ENCODE peak calls at places on chromosomes 11 and 22, in nine cellular contexts. One of them, this sample, is unnamed.

GRCh38 chr11:93051181-93051580 is 81.7 kb downstream of the MTNR1B start:
- DNase-seq in coronary artery: no peak
- DNase-seq in astrocyte: peak; percentile 35
- DNase-seq in endothelial cell of umbilical vein: no peak
- DNase-seq in hepatocyte: no peak
- DNase-seq in HFF-Myc: no peak
- DNase-seq in choroid plexus epithelial cell: peak; percentile 71
- DNase-seq in AG09309: no peak
- DNase-seq in uterus: no peak
- DNase-seq in this sample: no peak

GRCh38 chr11:112968988-112969714 is 7.9 kb downstream of the NCAM1 start:
- DNase-seq in coronary artery: no peak
- DNase-seq in astrocyte: peak; percentile 77
- DNase-seq in endothelial cell of umbilical vein: no peak
- DNase-seq in hepatocyte: no peak
- DNase-seq in HFF-Myc: no peak
- DNase-seq in choroid plexus epithelial cell: peak; percentile 61
- DNase-seq in AG09309: peak; percentile 2
- DNase-seq in uterus: no peak
- DNase-seq in this sample: no peak

GRCh38 chr22:47199949-47200272 is 437.5 kb downstream of the TBC1D22A start:
- DNase-seq in coronary artery: no peak
- DNase-seq in astrocyte: no peak
- DNase-seq in endothelial cell of umbilical vein: no peak
- DNase-seq in hepatocyte: no peak
- DNase-seq in HFF-Myc: no peak
- DNase-seq in choroid plexus epithelial cell: no peak
- DNase-seq in AG09309: no peak
- DNase-seq in uterus: no peak
- DNase-seq in this sample: no peak

GRCh38 chr22:39454385-39454871 is 2.4 kb upstream of the MGAT3 start:
- DNase-seq in coronary artery: no peak
- DNase-seq in astrocyte: no peak
- DNase-seq in endothelial cell of umbilical vein: no peak
- DNase-seq in hepatocyte: no peak
- DNase-seq in HFF-Myc: no peak
- DNase-seq in choroid plexus epithelial cell: no peak
- DNase-seq in AG09309: no peak
- DNase-seq in uterus: no peak
- DNase-seq in this sample: peak; percentile 38

GRCh38 chr22:27108425-27109114 is 451.2 kb downstream of the MIAT start:
- DNase-seq in coronary artery: peak; percentile 90
- DNase-seq in astrocyte: peak; percentile 45
- DNase-seq in endothelial cell of umbilical vein: peak; percentile 34
- DNase-seq in hepatocyte: peak; percentile 36
- DNase-seq in HFF-Myc: no peak
- DNase-seq in choroid plexus epithelial cell: peak; percentile 69
- DNase-seq in AG09309: no peak
- DNase-seq in uterus: peak; percentile 69
- DNase-seq in this sample: no peak

GRCh38 chr11:59901306-59901705 is 22.7 kb downstream of the OOSP3 start:
- DNase-seq in coronary artery: no peak
- DNase-seq in astrocyte: peak; percentile 22
- DNase-seq in endothelial cell of umbilical vein: peak; percentile 98
- DNase-seq in hepatocyte: peak; percentile 12
- DNase-seq in HFF-Myc: no peak
- DNase-seq in choroid plexus epithelial cell: peak; percentile 73
- DNase-seq in AG09309: no peak
- DNase-seq in uterus: no peak
- DNase-seq in this sample: peak; percentile 49

GRCh38 chr11:2142762-2143202 is 3.6 kb upstream of the IGF2 start:
- DNase-seq in coronary artery: no peak
- DNase-seq in astrocyte: peak; percentile 12
- DNase-seq in endothelial cell of umbilical vein: no peak
- DNase-seq in hepatocyte: no peak
- DNase-seq in HFF-Myc: no peak
- DNase-seq in choroid plexus epithelial cell: no peak
- DNase-seq in AG09309: no peak
- DNase-seq in uterus: no peak
- DNase-seq in this sample: no peak

GRCh38 chr11:119470316-119471266 is 47.6 kb upstream of the THY1 start:
- DNase-seq in coronary artery: no peak
- DNase-seq in astrocyte: peak; percentile 93
- DNase-seq in endothelial cell of umbilical vein: no peak
- DNase-seq in hepatocyte: no peak
- DNase-seq in HFF-Myc: peak; percentile 88
- DNase-seq in choroid plexus epithelial cell: peak; percentile 61
- DNase-seq in AG09309: peak; percentile 83
- DNase-seq in uterus: no peak
- DNase-seq in this sample: no peak

GRCh38 chr11:63839508-63840355 is 822 bp downstream of the MARK2 start:
- DNase-seq in coronary artery: no peak
- DNase-seq in astrocyte: no peak
- DNase-seq in endothelial cell of umbilical vein: peak; percentile 23
- DNase-seq in hepatocyte: no peak
- DNase-seq in HFF-Myc: no peak
- DNase-seq in choroid plexus epithelial cell: peak; percentile 17
- DNase-seq in AG09309: no peak
- DNase-seq in uterus: peak; percentile 42
- DNase-seq in this sample: peak; percentile 29

GRCh38 chr11:83921447-83922192 is 635.5 kb upstream of the CCDC90B start:
- DNase-seq in coronary artery: no peak
- DNase-seq in astrocyte: no peak
- DNase-seq in endothelial cell of umbilical vein: no peak
- DNase-seq in hepatocyte: no peak
- DNase-seq in HFF-Myc: no peak
- DNase-seq in choroid plexus epithelial cell: no peak
- DNase-seq in AG09309: no peak
- DNase-seq in uterus: no peak
- DNase-seq in this sample: no peak

GRCh38 chr11:74443071-74443864 is 24.1 kb downstream of the KCNE3 start:
- DNase-seq in coronary artery: no peak
- DNase-seq in astrocyte: peak; percentile 25
- DNase-seq in endothelial cell of umbilical vein: peak; percentile 70
- DNase-seq in hepatocyte: peak; percentile 50
- DNase-seq in HFF-Myc: no peak
- DNase-seq in choroid plexus epithelial cell: peak; percentile 71
- DNase-seq in AG09309: no peak
- DNase-seq in uterus: peak; percentile 37
- DNase-seq in this sample: peak; percentile 44

GRCh38 chr11:44835326-44835725 is 108.6 kb downstream of the TSPAN18 start:
- DNase-seq in coronary artery: no peak
- DNase-seq in astrocyte: no peak
- DNase-seq in endothelial cell of umbilical vein: no peak
- DNase-seq in hepatocyte: no peak
- DNase-seq in HFF-Myc: no peak
- DNase-seq in choroid plexus epithelial cell: no peak
- DNase-seq in AG09309: no peak
- DNase-seq in uterus: no peak
- DNase-seq in this sample: no peak

GRCh38 chr11:789951-790350 is at the start of gene CEND1:
- DNase-seq in coronary artery: no peak
- DNase-seq in astrocyte: no peak
- DNase-seq in endothelial cell of umbilical vein: no peak
- DNase-seq in hepatocyte: no peak
- DNase-seq in HFF-Myc: no peak
- DNase-seq in choroid plexus epithelial cell: peak; percentile 48
- DNase-seq in AG09309: no peak
- DNase-seq in uterus: no peak
- DNase-seq in this sample: no peak

GRCh38 chr11:114034956-114035355 is 24.6 kb upstream of the ZBTB16 start:
- DNase-seq in coronary artery: no peak
- DNase-seq in astrocyte: no peak
- DNase-seq in endothelial cell of umbilical vein: no peak
- DNase-seq in hepatocyte: no peak
- DNase-seq in HFF-Myc: no peak
- DNase-seq in choroid plexus epithelial cell: no peak
- DNase-seq in AG09309: no peak
- DNase-seq in uterus: no peak
- DNase-seq in this sample: no peak
- TF ChIP-seq CTCF in coronary artery: no peak
- TF ChIP-seq CTCF in astrocyte: no peak
- TF ChIP-seq CTCF in endothelial cell of umbilical vein: no peak
- TF ChIP-seq CTCF in hepatocyte: no peak
- TF ChIP-seq CTCF in HFF-Myc: no peak
- TF ChIP-seq CTCF in choroid plexus epithelial cell: no peak
- TF ChIP-seq CTCF in AG09309: no peak
- TF ChIP-seq CTCF in uterus: no peak
- TF ChIP-seq CTCF in this sample: no peak

DNA sequence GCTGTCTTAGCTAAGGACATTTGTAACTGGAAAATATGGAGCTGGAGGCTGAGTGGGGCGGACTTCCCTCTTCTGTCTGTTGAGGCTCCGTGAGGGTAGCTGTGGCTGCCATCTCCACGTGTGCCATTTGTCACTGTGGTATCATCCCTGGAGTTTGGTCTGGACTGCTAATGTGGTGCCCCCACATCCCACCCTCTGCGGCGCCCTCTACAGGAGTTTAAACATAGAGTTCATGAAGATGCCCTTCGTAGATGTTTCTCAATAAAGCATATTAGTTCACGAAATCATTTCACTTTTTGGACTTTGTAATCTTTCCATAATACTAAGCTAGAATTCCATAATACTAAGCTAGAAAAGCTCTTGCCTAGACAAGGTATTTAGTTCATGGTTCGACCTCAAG is 52.4 kb downstream of the TECTA start:
- DNase-seq in coronary artery: no peak
- DNase-seq in astrocyte: no peak
- DNase-seq in endothelial cell of umbilical vein: no peak
- DNase-seq in hepatocyte: no peak
- DNase-seq in HFF-Myc: no peak
- DNase-seq in choroid plexus epithelial cell: no peak
- DNase-seq in AG09309: no peak
- DNase-seq in uterus: no peak
- DNase-seq in this sample: no peak
- TF ChIP-seq CTCF in coronary artery: no peak
- TF ChIP-seq CTCF in astrocyte: no peak
- TF ChIP-seq CTCF in endothelial cell of umbilical vein: no peak
- TF ChIP-seq CTCF in hepatocyte: no peak
- TF ChIP-seq CTCF in HFF-Myc: no peak
- TF ChIP-seq CTCF in choroid plexus epithelial cell: no peak
- TF ChIP-seq CTCF in AG09309: no peak
- TF ChIP-seq CTCF in uterus: no peak
- TF ChIP-seq CTCF in this sample: no peak

DNA sequence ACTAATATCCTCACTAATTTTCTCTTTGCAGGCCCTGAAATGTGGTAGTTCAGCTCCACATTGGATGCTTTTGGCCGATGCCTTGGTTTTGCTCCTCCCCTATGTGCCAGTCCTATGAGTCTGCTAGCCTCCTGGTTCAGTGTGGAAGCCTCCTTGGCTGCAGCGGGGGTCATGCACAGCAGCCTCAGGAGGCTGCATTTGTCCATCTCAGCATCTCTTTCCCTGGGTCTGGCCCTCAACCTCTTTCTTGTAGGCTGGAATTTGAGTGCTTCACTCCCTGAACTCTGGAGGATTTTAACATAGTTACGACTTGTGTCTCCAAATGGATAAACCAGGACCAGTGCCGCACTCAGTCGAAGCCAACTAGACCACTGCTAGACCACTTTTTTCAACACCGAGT is 34.9 kb downstream of the SCUBE2 start:
- DNase-seq in coronary artery: no peak
- DNase-seq in astrocyte: no peak
- DNase-seq in endothelial cell of umbilical vein: no peak
- DNase-seq in hepatocyte: no peak
- DNase-seq in HFF-Myc: no peak
- DNase-seq in choroid plexus epithelial cell: no peak
- DNase-seq in AG09309: no peak
- DNase-seq in uterus: no peak
- DNase-seq in this sample: no peak
- TF ChIP-seq CTCF in coronary artery: no peak
- TF ChIP-seq CTCF in astrocyte: no peak
- TF ChIP-seq CTCF in endothelial cell of umbilical vein: no peak
- TF ChIP-seq CTCF in hepatocyte: no peak
- TF ChIP-seq CTCF in HFF-Myc: no peak
- TF ChIP-seq CTCF in choroid plexus epithelial cell: no peak
- TF ChIP-seq CTCF in AG09309: no peak
- TF ChIP-seq CTCF in uterus: no peak
- TF ChIP-seq CTCF in this sample: no peak

GRCh38 chr11:67441082-67441683 is 2.1 kb downstream of the CORO1B start:
- DNase-seq in coronary artery: no peak
- DNase-seq in astrocyte: no peak
- DNase-seq in endothelial cell of umbilical vein: no peak
- DNase-seq in hepatocyte: no peak
- DNase-seq in HFF-Myc: no peak
- DNase-seq in choroid plexus epithelial cell: no peak
- DNase-seq in AG09309: no peak
- DNase-seq in uterus: no peak
- DNase-seq in this sample: no peak

GRCh38 chr11:67440229-67441081 is 2.8 kb downstream of the CORO1B start:
- DNase-seq in coronary artery: no peak
- DNase-seq in astrocyte: no peak
- DNase-seq in endothelial cell of umbilical vein: no peak
- DNase-seq in hepatocyte: no peak
- DNase-seq in HFF-Myc: no peak
- DNase-seq in choroid plexus epithelial cell: no peak
- DNase-seq in AG09309: no peak
- DNase-seq in uterus: no peak
- DNase-seq in this sample: no peak

GRCh38 chr11:67438121-67438902 is 830 bp upstream of the PTPRCAP start:
- DNase-seq in coronary artery: no peak
- DNase-seq in astrocyte: no peak
- DNase-seq in endothelial cell of umbilical vein: no peak
- DNase-seq in hepatocyte: no peak
- DNase-seq in HFF-Myc: no peak
- DNase-seq in choroid plexus epithelial cell: no peak
- DNase-seq in AG09309: no peak
- DNase-seq in uterus: no peak
- DNase-seq in this sample: no peak

GRCh38 chr11:67441731-67442401 is 1.4 kb downstream of the CORO1B start:
- DNase-seq in coronary artery: no peak
- DNase-seq in astrocyte: no peak
- DNase-seq in endothelial cell of umbilical vein: no peak
- DNase-seq in hepatocyte: no peak
- DNase-seq in HFF-Myc: no peak
- DNase-seq in choroid plexus epithelial cell: no peak
- DNase-seq in AG09309: no peak
- DNase-seq in uterus: no peak
- DNase-seq in this sample: no peak

DNA sequence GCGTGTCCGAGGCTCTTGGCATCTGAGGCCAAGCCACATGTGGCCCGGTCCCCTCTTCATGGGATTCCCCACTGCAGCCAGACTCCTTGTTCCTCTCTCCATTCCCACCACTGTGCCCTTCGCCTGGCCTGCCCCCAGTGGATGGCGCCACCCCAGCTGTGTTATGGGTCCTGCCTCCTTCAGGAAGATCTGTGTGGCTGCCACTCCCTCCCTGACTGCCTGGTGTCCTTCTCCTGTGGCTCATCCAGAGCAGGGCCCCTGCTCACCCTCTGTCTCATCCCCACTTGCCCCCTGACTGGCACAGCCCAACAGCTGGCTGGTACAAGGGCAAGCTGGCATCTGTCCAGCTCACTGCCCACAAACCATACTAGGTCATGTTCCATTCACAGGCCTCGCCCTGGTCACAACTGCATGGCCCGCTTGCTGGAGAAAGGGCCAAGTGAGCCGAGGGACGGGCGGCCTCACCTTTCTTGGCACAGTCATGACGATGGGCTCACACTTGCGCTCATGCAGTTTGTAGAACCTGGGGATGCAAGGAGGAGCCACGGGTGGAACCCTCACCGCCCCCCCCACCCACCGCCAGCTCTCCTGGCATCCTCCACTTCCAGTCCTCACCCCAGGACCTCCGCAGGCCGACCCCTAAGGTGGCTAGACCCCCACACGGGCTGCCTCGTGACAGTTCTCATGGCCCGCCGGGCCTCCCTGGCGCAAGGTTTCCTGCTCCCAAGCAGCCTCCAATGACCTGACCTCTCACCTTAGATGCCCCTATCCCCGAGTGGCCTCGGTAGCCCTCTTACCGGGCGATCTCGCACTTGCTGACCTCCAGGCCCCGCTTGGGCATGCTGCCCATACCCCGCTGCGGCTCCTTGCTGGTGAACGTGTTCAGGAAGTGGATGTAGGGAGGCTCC is 2.1 kb upstream of the PTPRCAP start:
- DNase-seq in coronary artery: no peak
- DNase-seq in astrocyte: no peak
- DNase-seq in endothelial cell of umbilical vein: peak; percentile 8
- DNase-seq in hepatocyte: no peak
- DNase-seq in HFF-Myc: no peak
- DNase-seq in choroid plexus epithelial cell: no peak
- DNase-seq in AG09309: no peak
- DNase-seq in uterus: peak; percentile 62
- DNase-seq in this sample: peak; percentile 45
- TF ChIP-seq CTCF in coronary artery: no peak
- TF ChIP-seq CTCF in astrocyte: no peak
- TF ChIP-seq CTCF in endothelial cell of umbilical vein: peak; percentile 13
- TF ChIP-seq CTCF in hepatocyte: peak; percentile 5
- TF ChIP-seq CTCF in HFF-Myc: peak; percentile 5
- TF ChIP-seq CTCF in choroid plexus epithelial cell: peak; percentile 22
- TF ChIP-seq CTCF in AG09309: peak; percentile 33
- TF ChIP-seq CTCF in uterus: no peak
- TF ChIP-seq CTCF in this sample: no peak

This sample was measured in Calu3.